ENCODE peak calls at places on chromosomes 6 and 20, in seven cellular contexts. One of them, this sample, is unnamed.
A peak's percentile ranks its signal among the peaks of the same experiment; 100 is the strongest.

GRCh38 chr6:38024908-38025307 is 205.4 kb downstream of the ZFAND3 start:
- DNase-seq in H1: no peak
- DNase-seq in HepG2: no peak
- DNase-seq in SK-N-SH: no peak
- DNase-seq in GM12891: no peak
- DNase-seq in GM12878: no peak
- DNase-seq in K562: no peak
- DNase-seq in this sample: no peak

GRCh38 chr6:125094563-125094962 is 59.0 kb upstream of the TPD52L1 start:
- DNase-seq in GM12878: no peak
- DNase-seq in K562: no peak
- DNase-seq in H1: no peak
- DNase-seq in HepG2: no peak
- DNase-seq in SK-N-SH: no peak
- DNase-seq in GM12891: no peak
- DNase-seq in this sample: no peak

GRCh38 chr6:134593887-134594286 is 276.0 kb upstream of the SGK1 start:
- DNase-seq in GM12878: no peak
- DNase-seq in GM12891: no peak
- DNase-seq in K562: no peak
- DNase-seq in SK-N-SH: no peak
- DNase-seq in H1: no peak
- DNase-seq in HepG2: no peak
- DNase-seq in this sample: no peak

GRCh38 chr20:44650777-44651493 is 564 bp downstream of the ADA start:
- DNase-seq in K562: no peak
- DNase-seq in GM12891: no peak
- DNase-seq in SK-N-SH: no peak
- DNase-seq in HepG2: no peak
- DNase-seq in H1: no peak
- DNase-seq in GM12878: no peak
- DNase-seq in this sample: no peak

GRCh38 chr6:12371641-12372146 is 81.5 kb downstream of the EDN1 start:
- DNase-seq in GM12891: no peak
- DNase-seq in K562: no peak
- DNase-seq in H1: no peak
- DNase-seq in GM12878: no peak
- DNase-seq in HepG2: peak; percentile 79
- DNase-seq in SK-N-SH: no peak
- DNase-seq in this sample: no peak

GRCh38 chr6:154232013-154232920 is 124.3 kb downstream of the IPCEF1 start:
- DNase-seq in K562: no peak
- DNase-seq in GM12878: no peak
- DNase-seq in SK-N-SH: no peak
- DNase-seq in H1: no peak
- DNase-seq in GM12891: no peak
- DNase-seq in HepG2: no peak
- DNase-seq in this sample: no peak

GRCh38 chr6:165701005-165701404 is 38.0 kb upstream of the PDE10A start:
- DNase-seq in GM12878: no peak
- DNase-seq in HepG2: no peak
- DNase-seq in K562: no peak
- DNase-seq in H1: no peak
- DNase-seq in SK-N-SH: no peak
- DNase-seq in GM12891: no peak
- DNase-seq in this sample: no peak

GRCh38 chr6:15026832-15027231 is 219.0 kb upstream of the JARID2 start:
- DNase-seq in H1: no peak
- DNase-seq in SK-N-SH: peak; percentile 61
- DNase-seq in K562: no peak
- DNase-seq in GM12878: no peak
- DNase-seq in HepG2: peak; percentile 78
- DNase-seq in GM12891: no peak
- DNase-seq in this sample: no peak

GRCh38 chr6:113301651-113302050 is 555.5 kb upstream of the MARCKS start:
- DNase-seq in SK-N-SH: no peak
- DNase-seq in HepG2: no peak
- DNase-seq in K562: no peak
- DNase-seq in H1: no peak
- DNase-seq in GM12891: no peak
- DNase-seq in GM12878: no peak
- DNase-seq in this sample: no peak

GRCh38 chr20:39310363-39311037 is 348.4 kb downstream of the DHX35 start:
- DNase-seq in SK-N-SH: no peak
- DNase-seq in HepG2: no peak
- DNase-seq in H1: no peak
- DNase-seq in K562: no peak
- DNase-seq in GM12878: no peak
- DNase-seq in GM12891: no peak
- DNase-seq in this sample: no peak

GRCh38 chr20:6061544-6061943 is 7.7 kb upstream of the LRRN4 start:
- DNase-seq in GM12878: no peak
- DNase-seq in K562: no peak
- DNase-seq in SK-N-SH: no peak
- DNase-seq in HepG2: no peak
- DNase-seq in GM12891: no peak
- DNase-seq in H1: no peak
- DNase-seq in this sample: no peak

GRCh38 chr20:6057139-6057538 is 3.3 kb upstream of the LRRN4 start:
- DNase-seq in GM12891: no peak
- DNase-seq in SK-N-SH: no peak
- DNase-seq in GM12878: no peak
- DNase-seq in H1: no peak
- DNase-seq in K562: no peak
- DNase-seq in HepG2: no peak
- DNase-seq in this sample: no peak

GRCh38 chr20:6055981-6056569 is 2.2 kb upstream of the LRRN4 start:
- DNase-seq in H1: no peak
- DNase-seq in HepG2: no peak
- DNase-seq in GM12891: no peak
- DNase-seq in SK-N-SH: no peak
- DNase-seq in GM12878: no peak
- DNase-seq in K562: no peak
- DNase-seq in this sample: no peak

GRCh38 chr20:6057704-6058103 is 3.8 kb upstream of the LRRN4 start:
- DNase-seq in SK-N-SH: no peak
- DNase-seq in HepG2: no peak
- DNase-seq in GM12878: no peak
- DNase-seq in H1: no peak
- DNase-seq in K562: no peak
- DNase-seq in GM12891: no peak
- DNase-seq in this sample: no peak

GRCh38 chr20:6058684-6059295 is 4.9 kb upstream of the LRRN4 start:
- DNase-seq in GM12878: no peak
- DNase-seq in K562: no peak
- DNase-seq in HepG2: no peak
- DNase-seq in H1: no peak
- DNase-seq in GM12891: no peak
- DNase-seq in SK-N-SH: no peak
- DNase-seq in this sample: no peak
- TF ChIP-seq TAF1 in GM12878: no peak
- TF ChIP-seq TAF1 in K562: no peak
- TF ChIP-seq TAF1 in HepG2: no peak
- TF ChIP-seq TAF1 in H1: no peak
- TF ChIP-seq TAF1 in GM12891: no peak
- TF ChIP-seq TAF1 in SK-N-SH: no peak
- TF ChIP-seq TAF1 in this sample: no peak

GRCh38 chr6:132282696-132283095 is 118.6 kb downstream of the MOXD1 start:
- DNase-seq in SK-N-SH: no peak
- DNase-seq in HepG2: no peak
- DNase-seq in GM12891: no peak
- DNase-seq in GM12878: no peak
- DNase-seq in K562: no peak
- DNase-seq in H1: no peak
- DNase-seq in this sample: no peak

GRCh38 chr6:132289761-132290160 is 111.5 kb downstream of the MOXD1 start:
- DNase-seq in GM12891: no peak
- DNase-seq in H1: no peak
- DNase-seq in K562: no peak
- DNase-seq in SK-N-SH: no peak
- DNase-seq in HepG2: no peak
- DNase-seq in GM12878: no peak
- DNase-seq in this sample: no peak

GRCh38 chr6:132285004-132285780 is 116.1 kb downstream of the MOXD1 start:
- DNase-seq in SK-N-SH: no peak
- DNase-seq in K562: no peak
- DNase-seq in GM12878: no peak
- DNase-seq in GM12891: no peak
- DNase-seq in HepG2: no peak
- DNase-seq in H1: no peak
- DNase-seq in this sample: no peak

GRCh38 chr6:132287101-132287500 is 114.2 kb downstream of the MOXD1 start:
- DNase-seq in H1: no peak
- DNase-seq in GM12878: no peak
- DNase-seq in SK-N-SH: no peak
- DNase-seq in GM12891: no peak
- DNase-seq in K562: no peak
- DNase-seq in HepG2: no peak
- DNase-seq in this sample: no peak

GRCh38 chr6:132286298-132287019 is 114.8 kb downstream of the MOXD1 start:
- DNase-seq in GM12878: no peak
- DNase-seq in K562: no peak
- DNase-seq in H1: no peak
- DNase-seq in GM12891: no peak
- DNase-seq in SK-N-SH: no peak
- DNase-seq in HepG2: no peak
- DNase-seq in this sample: no peak
- TF ChIP-seq POLR2AphosphoS5 in GM12878: no peak
- TF ChIP-seq POLR2AphosphoS5 in K562: no peak
- TF ChIP-seq POLR2AphosphoS5 in H1: no peak
- TF ChIP-seq POLR2AphosphoS5 in GM12891: no peak
- TF ChIP-seq POLR2AphosphoS5 in SK-N-SH: no peak
- TF ChIP-seq POLR2AphosphoS5 in HepG2: no peak
- TF ChIP-seq POLR2AphosphoS5 in this sample: no peak

GRCh38 chr20:4973330-4974097 is 27.8 kb downstream of the SLC23A2 start:
- DNase-seq in H1: no peak
- DNase-seq in HepG2: peak; percentile 99
- DNase-seq in K562: no peak
- DNase-seq in SK-N-SH: no peak
- DNase-seq in GM12891: peak; percentile 30
- DNase-seq in GM12878: peak; percentile 85
- DNase-seq in this sample: no peak
- TF ChIP-seq TAF1 in H1: no peak
- TF ChIP-seq TAF1 in HepG2: no peak
- TF ChIP-seq TAF1 in K562: no peak
- TF ChIP-seq TAF1 in SK-N-SH: no peak
- TF ChIP-seq TAF1 in GM12891: peak; percentile 54
- TF ChIP-seq TAF1 in GM12878: no peak
- TF ChIP-seq TAF1 in this sample: no peak

DNA sequence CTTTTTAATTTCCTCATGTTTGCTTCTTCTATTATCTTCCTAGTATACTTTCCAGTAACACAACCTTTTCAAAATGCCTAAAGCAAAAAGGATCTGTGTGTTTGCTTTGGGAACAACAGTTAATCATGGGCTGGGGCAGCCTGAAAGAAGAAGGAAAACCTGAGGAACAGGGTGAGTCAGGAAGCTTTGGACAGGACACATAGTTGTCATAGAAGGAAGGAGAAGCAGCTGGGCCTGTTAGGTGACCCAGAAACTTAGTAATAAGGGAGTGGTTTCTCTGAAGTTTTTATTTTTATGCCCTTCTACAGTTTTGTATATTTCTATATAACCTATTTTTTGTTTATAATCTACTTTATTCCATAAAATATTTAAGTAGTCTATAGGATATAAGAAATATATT is 61.4 kb downstream of the CD24 start:
- DNase-seq in K562: no peak
- DNase-seq in H1: no peak
- DNase-seq in GM12891: no peak
- DNase-seq in GM12878: no peak
- DNase-seq in SK-N-SH: no peak
- DNase-seq in HepG2: no peak
- DNase-seq in this sample: no peak
- TF ChIP-seq POLR2AphosphoS5 in K562: no peak
- TF ChIP-seq POLR2AphosphoS5 in H1: no peak
- TF ChIP-seq POLR2AphosphoS5 in GM12891: no peak
- TF ChIP-seq POLR2AphosphoS5 in GM12878: no peak
- TF ChIP-seq POLR2AphosphoS5 in SK-N-SH: no peak
- TF ChIP-seq POLR2AphosphoS5 in HepG2: no peak
- TF ChIP-seq POLR2AphosphoS5 in this sample: no peak

GRCh38 chr6:17289491-17290106 is 8.4 kb downstream of the RBM24 start:
- DNase-seq in GM12891: no peak
- DNase-seq in K562: no peak
- DNase-seq in GM12878: no peak
- DNase-seq in HepG2: no peak
- DNase-seq in H1: no peak
- DNase-seq in SK-N-SH: no peak
- DNase-seq in this sample: no peak
- TF ChIP-seq TAF1 in GM12891: no peak
- TF ChIP-seq TAF1 in K562: no peak
- TF ChIP-seq TAF1 in GM12878: no peak
- TF ChIP-seq TAF1 in HepG2: no peak
- TF ChIP-seq TAF1 in H1: no peak
- TF ChIP-seq TAF1 in SK-N-SH: no peak
- TF ChIP-seq TAF1 in this sample: no peak

DNA sequence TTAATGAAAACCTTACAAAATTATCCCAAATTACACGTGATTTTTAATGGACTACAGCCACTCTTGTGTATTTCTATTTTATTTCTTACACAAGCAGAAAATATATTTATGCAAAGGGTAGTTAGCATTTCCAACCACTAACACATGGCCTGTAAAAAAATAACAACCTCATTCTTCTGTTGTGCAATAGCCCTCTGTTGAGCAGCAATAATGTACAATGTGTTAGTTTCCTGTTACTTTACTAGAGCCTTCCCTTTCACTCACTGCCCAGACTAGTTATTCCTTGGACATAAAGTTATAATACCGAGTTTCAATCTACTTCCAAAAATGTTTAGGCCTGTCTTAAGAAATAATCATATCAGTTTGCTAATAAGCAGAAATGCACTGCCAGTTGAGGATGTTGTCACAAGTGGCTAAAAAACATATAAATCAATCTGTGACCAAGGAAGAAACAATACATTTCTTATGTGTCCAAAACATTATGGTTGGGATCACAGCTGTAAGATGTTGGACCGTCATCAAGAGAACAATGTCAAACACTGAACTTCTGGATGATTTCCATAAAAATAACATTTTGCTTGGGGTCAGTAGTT is 73.7 kb upstream of the RNF146 start:
- DNase-seq in GM12891: no peak
- DNase-seq in HepG2: no peak
- DNase-seq in SK-N-SH: no peak
- DNase-seq in K562: no peak
- DNase-seq in GM12878: no peak
- DNase-seq in H1: no peak
- DNase-seq in this sample: no peak
- TF ChIP-seq POLR2AphosphoS5 in GM12891: no peak
- TF ChIP-seq POLR2AphosphoS5 in HepG2: no peak
- TF ChIP-seq POLR2AphosphoS5 in SK-N-SH: no peak
- TF ChIP-seq POLR2AphosphoS5 in K562: no peak
- TF ChIP-seq POLR2AphosphoS5 in GM12878: no peak
- TF ChIP-seq POLR2AphosphoS5 in H1: no peak
- TF ChIP-seq POLR2AphosphoS5 in this sample: no peak

GRCh38 chr6:161109366-161109765 is 117.8 kb downstream of the MAP3K4 start:
- DNase-seq in H1: no peak
- DNase-seq in K562: no peak
- DNase-seq in GM12891: no peak
- DNase-seq in GM12878: no peak
- DNase-seq in SK-N-SH: no peak
- DNase-seq in HepG2: no peak
- DNase-seq in this sample: no peak
- TF ChIP-seq TAF1 in H1: no peak
- TF ChIP-seq TAF1 in K562: no peak
- TF ChIP-seq TAF1 in GM12891: no peak
- TF ChIP-seq TAF1 in GM12878: no peak
- TF ChIP-seq TAF1 in SK-N-SH: no peak
- TF ChIP-seq TAF1 in HepG2: no peak
- TF ChIP-seq TAF1 in this sample: no peak